ENCODE peak calls at places on chromosomes 2 and 18, in five cellular contexts. L is GM23338; R is adrenal gland; N is stomach; E is CD4-positive, alpha-beta T cell. J is an unnamed sample.

GRCh38 chr2:199471443-199472057 is 13.8 kb upstream of the SATB2 start:
- DNase-seq in N (peak), E (no peak), R (peak), L (peak), J (peak)

GRCh38 chr2:167294031-167294774 is 405.9 kb downstream of the XIRP2 start:
- DNase-seq in E (no peak), R (no peak), L (peak), N (no peak), J (peak)

GRCh38 chr2:207223051-207223450 is 57.3 kb upstream of the KLF7 start:
- DNase-seq in E (no peak), L (no peak), R (no peak), N (no peak), J (no peak)

GRCh38 chr2:41972819-41973218 is 75.0 kb upstream of the PKDCC start:
- DNase-seq in R (no peak), L (no peak), N (no peak), E (no peak), J (no peak)

GRCh38 chr2:234444242-234444641 is 52.6 kb downstream of the ARL4C start:
- DNase-seq in R (no peak), E (no peak), N (no peak), L (no peak), J (no peak)

GRCh38 chr2:161952722-161953322 is 121.2 kb downstream of the DPP4 start:
- DNase-seq in N (no peak), E (no peak), R (no peak), L (no peak), J (no peak)

GRCh38 chr2:153479527-153479926 is 965 bp upstream of the RPRM start:
- DNase-seq in E (no peak), R (peak), N (no peak), L (no peak), J (no peak)

GRCh38 chr2:63665806-63666205 is 77.0 kb downstream of the MDH1 start:
- DNase-seq in L (no peak), R (no peak), E (no peak), N (no peak), J (no peak)

GRCh38 chr2:240933966-240934700 is 28.0 kb downstream of the CROCC2 start:
- DNase-seq in E (no peak), N (peak), R (peak), L (no peak), J (peak)

GRCh38 chr18:7413906-7414305 is 153.2 kb upstream of the PTPRM start:
- DNase-seq in E (no peak), N (no peak), L (no peak), R (no peak), J (no peak)

GRCh38 chr2:24050041-24050655 is 607 bp downstream of the FKBP1B start:
- DNase-seq in L (peak), R (peak), N (peak), E (peak), J (peak)

GRCh38 chr2:37020212-37020886 is 54.0 kb upstream of the STRN start:
- DNase-seq in N (peak), E (no peak), R (peak), L (no peak), J (peak)

GRCh38 chr2:230011617-230012016 is 57.1 kb downstream of the SLC16A14 start:
- DNase-seq in E (no peak), R (no peak), N (no peak), L (no peak), J (no peak)

GRCh38 chr2:26946841-26947784 is 23.3 kb upstream of the MAPRE3 start:
- DNase-seq in L (no peak), E (no peak), R (peak), N (peak), J (peak)

DNA sequence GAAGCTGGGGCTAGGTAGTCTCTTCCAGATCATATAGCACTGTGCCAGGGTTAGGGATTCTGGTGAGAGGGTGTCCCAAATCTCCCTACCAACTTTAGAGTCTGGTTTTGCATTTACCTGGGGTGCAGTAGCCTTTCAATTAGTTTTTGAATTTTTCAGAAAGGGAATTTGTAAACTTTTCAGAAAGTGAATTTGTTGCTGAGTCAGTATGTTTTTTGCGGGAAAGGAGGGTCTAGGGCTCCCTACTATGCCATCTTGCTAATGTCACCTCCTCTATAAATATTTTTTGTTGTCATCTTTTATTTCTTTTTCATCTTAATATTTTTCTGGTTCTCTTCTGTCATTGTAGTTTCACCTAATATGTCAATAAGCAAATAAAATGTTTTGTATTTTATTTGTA is 95.8 kb upstream of the FAM98A start:
- DNase-seq in N (no peak), E (no peak), R (no peak), L (no peak), J (no peak)
- TF ChIP-seq CTCF in N (no peak), E (no peak), R (no peak), L (no peak), J (no peak)

GRCh38 chr2:29810956-29811355 is 110.4 kb downstream of the ALK start:
- DNase-seq in L (peak), R (no peak), E (no peak), N (no peak), J (no peak)
- H3K27ac ChIP-seq in L (no peak), R (no peak), E (no peak), N (no peak), J (no peak)

DNA sequence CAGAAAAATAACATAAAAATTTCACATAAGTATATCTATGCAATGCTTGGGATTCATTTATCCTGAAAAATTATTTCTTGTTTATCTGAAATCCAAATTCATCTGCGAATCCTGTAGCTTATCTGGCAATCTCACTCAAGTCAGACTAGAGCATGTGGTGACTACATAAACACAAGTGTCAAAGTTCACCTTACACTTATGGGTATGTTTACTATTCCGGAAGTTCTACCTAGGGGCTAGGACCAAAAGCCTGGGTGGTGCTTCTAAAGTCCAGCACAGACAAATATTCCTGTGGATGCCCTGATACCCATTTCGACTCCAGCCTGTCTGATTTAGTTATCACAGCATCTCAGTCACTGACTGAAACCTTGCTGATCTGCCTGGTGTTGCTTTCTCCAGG is 364.0 kb downstream of the METTL4 start:
- DNase-seq in L (no peak), R (no peak), E (no peak), N (no peak), J (no peak)
- TF ChIP-seq CTCF in L (no peak), R (no peak), E (no peak), N (no peak), J (no peak)

GRCh38 chr2:205748660-205749059 is 66.4 kb downstream of the NRP2 start:
- DNase-seq in R (no peak), E (no peak), L (peak), N (no peak), J (no peak)
- H3K27ac ChIP-seq in R (no peak), E (no peak), L (peak), N (peak), J (no peak)

DNA sequence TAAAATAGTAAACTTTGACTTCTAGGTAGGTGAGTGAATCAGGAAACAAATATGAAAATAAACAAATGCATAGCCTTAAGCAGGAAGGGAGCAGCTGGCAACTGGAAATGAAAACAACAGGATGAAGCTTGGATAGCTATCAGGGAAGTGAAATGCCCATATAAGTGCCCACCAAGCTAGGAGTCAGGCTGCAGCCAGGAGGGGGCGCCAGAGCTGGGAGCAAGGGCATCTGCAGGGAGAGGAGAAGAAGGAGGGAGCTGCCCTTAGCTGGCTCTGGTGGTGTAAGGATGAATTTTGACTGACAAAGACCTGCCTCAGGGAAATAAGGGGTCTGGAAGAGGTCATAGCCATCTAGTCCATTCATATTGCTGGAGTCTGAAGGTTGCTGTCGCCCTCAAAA is 298.3 kb downstream of the TDRD15 start:
- DNase-seq in E (no peak), N (no peak), R (peak), L (peak), J (peak)
- TF ChIP-seq CTCF in E (no peak), N (no peak), R (no peak), L (peak), J (peak)

J was measured in upper lobe of right lung.